ENCODE peak calls at places on chromosomes 3 and 15, in five cellular contexts. R, Y, P, Q and I are unnamed samples.

GRCh38 chr3:162879163-162879562 is 1382.6 kb downstream of the OTOL1 start:
- DNase-seq in Y (no peak), Q (no peak), P (no peak), R (no peak), I (no peak)

GRCh38 chr3:183455064-183455463 is 26.6 kb upstream of the MCF2L2 start:
- DNase-seq in R (peak; percentile 25), P (no peak), Q (peak; percentile 34), Y (no peak), I (no peak)

GRCh38 chr3:114686624-114687023 is 392.8 kb downstream of the TIGIT start:
- DNase-seq in R (no peak), P (no peak), Q (no peak), Y (no peak), I (no peak)

GRCh38 chr15:63948971-63949370 is 97.3 kb downstream of the DAPK2 start:
- DNase-seq in R (no peak), P (no peak), Y (no peak), Q (no peak), I (no peak)

GRCh38 chr3:114721864-114722263 is 425.2 kb downstream of the ZBTB20 start:
- DNase-seq in Q (no peak), P (no peak), R (no peak), Y (no peak), I (no peak)

GRCh38 chr15:25810631-25811077 is 52.5 kb downstream of the ATP10A start:
- DNase-seq in R (no peak), Y (no peak), Q (no peak), P (no peak), I (no peak)

GRCh38 chr3:128935922-128936321 is 56.5 kb downstream of the ACAD9 start:
- DNase-seq in R (no peak), Y (no peak), P (no peak), Q (no peak), I (no peak)

GRCh38 chr15:24696855-24697254 is 21.3 kb downstream of the NPAP1 start:
- DNase-seq in Q (no peak), R (no peak), P (no peak), Y (no peak), I (no peak)

GRCh38 chr3:120561251-120562045 is 34.7 kb upstream of the NDUFB4 start:
- DNase-seq in Y (peak; percentile 13), R (peak; percentile 80), Q (peak; percentile 62), P (peak; percentile 91), I (peak; percentile 80)

GRCh38 chr15:72358532-72359180 is 17.2 kb downstream of the HEXA start:
- DNase-seq in Y (no peak), Q (peak; percentile 8), P (peak; percentile 46), R (peak; percentile 44), I (no peak)

GRCh38 chr3:111667621-111668239 is 72.6 kb upstream of the ZBED2 start:
- DNase-seq in P (no peak), Y (no peak), R (peak; percentile 21), Q (no peak), I (no peak)

GRCh38 chr3:18440053-18440768 is 15.1 kb upstream of the SATB1 start:
- DNase-seq in R (no peak), Q (no peak), P (no peak), Y (no peak), I (peak; percentile 0)

GRCh38 chr3:47404420-47404819 is 23.6 kb downstream of the PTPN23 start:
- DNase-seq in R (peak; percentile 32), P (no peak), Q (no peak), Y (no peak), I (no peak)

GRCh38 chr15:67433495-67434099 is 87.3 kb upstream of the C15orf61 start:
- DNase-seq in P (peak; percentile 35), R (peak; percentile 42), Y (no peak), Q (peak; percentile 44), I (peak; percentile 60)

GRCh38 chr3:31903686-31904431 is 77.2 kb downstream of the OSBPL10 start:
- DNase-seq in Y (no peak), Q (peak; percentile 46), P (no peak), R (no peak), I (peak; percentile 69)

GRCh38 chr3:135055449-135055848 is 260.4 kb downstream of the EPHB1 start:
- DNase-seq in Q (no peak), R (no peak), Y (no peak), P (peak; percentile 54), I (no peak)

GRCh38 chr3:39420537-39420936 is 14.0 kb downstream of the RPSA start:
- DNase-seq in P (no peak), Y (no peak), R (no peak), Q (no peak), I (no peak)

GRCh38 chr15:53910236-53910849 is 67.9 kb upstream of the UNC13C start:
- DNase-seq in P (peak; percentile 47), Q (peak; percentile 34), Y (no peak), R (no peak), I (peak; percentile 44)

GRCh38 chr3:78917541-78917940 is 850.3 kb downstream of the ROBO1 start:
- DNase-seq in Y (no peak), R (no peak), P (no peak), Q (no peak), I (no peak)

GRCh38 chr3:71061037-71061436 is 522.5 kb downstream of the FOXP1 start:
- DNase-seq in R (no peak), Y (no peak), Q (no peak), P (no peak), I (no peak)

GRCh38 chr3:32532434-32532833 is 29.8 kb upstream of the CMTM6 start:
- DNase-seq in R (no peak), Y (no peak), P (no peak), Q (no peak), I (no peak)

GRCh38 chr15:81575436-81576123 is 201.6 kb upstream of the TMC3 start:
- DNase-seq in Y (peak; percentile 53), Q (no peak), R (no peak), P (no peak), I (peak; percentile 82)

GRCh38 chr15:66905185-66905584 is 160.2 kb upstream of the SMAD3 start:
- DNase-seq in Y (no peak), Q (no peak), R (no peak), P (no peak), I (no peak)

GRCh38 chr15:33442449-33442848 is 131.7 kb downstream of the RYR3 start:
- DNase-seq in Q (no peak), Y (peak; percentile 91), R (no peak), P (no peak), I (no peak)

GRCh38 chr3:14407203-14407602 is 4.8 kb downstream of the SLC6A6 start:
- DNase-seq in Y (no peak), Q (no peak), P (no peak), R (no peak), I (no peak)

GRCh38 chr15:69758810-69759410 is 306.3 kb downstream of the RPLP1 start:
- DNase-seq in R (no peak), P (no peak), Y (no peak), Q (peak; percentile 93), I (no peak)

GRCh38 chr15:66390670-66391069 is 4.0 kb downstream of the MAP2K1 start:
- DNase-seq in R (no peak), Y (no peak), P (no peak), Q (peak; percentile 54), I (no peak)

GRCh38 chr3:118943597-118943996 is 91.0 kb downstream of the IGSF11 start:
- DNase-seq in Y (peak; percentile 4), Q (no peak), R (no peak), P (no peak), I (peak; percentile 6)

GRCh38 chr15:68274184-68274848 is 3.2 kb upstream of the FEM1B start:
- DNase-seq in P (no peak), Q (no peak), R (no peak), Y (no peak), I (no peak)

GRCh38 chr15:27681038-27681437 is 418.1 kb downstream of the OCA2 start:
- DNase-seq in Q (no peak), Y (no peak), P (peak; percentile 15), R (no peak), I (no peak)

GRCh38 chr3:129732200-129732876 is 125.9 kb upstream of the PLXND1 start:
- DNase-seq in Y (no peak), R (no peak), Q (peak; percentile 19), P (no peak), I (no peak)

GRCh38 chr15:69991493-69991892 is 106.2 kb downstream of the TLE3 start:
- DNase-seq in R (no peak), P (no peak), Q (no peak), Y (no peak), I (no peak)

GRCh38 chr3:108088697-108089096 is 2.1 kb downstream of the CD47 start:
- DNase-seq in R (no peak), Q (peak; percentile 17), P (no peak), Y (no peak), I (no peak)